ENCODE peak calls at places on chromosomes 3 and 15, in four cellular contexts. P, L, O and W are unnamed samples.

GRCh38 chr15:74983725-74984231 is 11.6 kb upstream of the SCAMP5 start:
- DNase-seq in P (no peak), L (no peak), O (no peak), W (no peak)

GRCh38 chr3:67109651-67110204 is 111.6 kb downstream of the KBTBD8 start:
- DNase-seq in P (peak), L (no peak), O (peak), W (no peak)

GRCh38 chr3:40086890-40087884 is 222.3 kb upstream of the EIF1B start:
- DNase-seq in P (no peak), L (no peak), O (peak), W (no peak)

GRCh38 chr15:50676799-50677483 is 9.7 kb downstream of the TRPM7 start:
- DNase-seq in P (peak), L (no peak), O (no peak), W (no peak)

GRCh38 chr3:107208100-107208499 is 169.1 kb upstream of the CCDC54 start:
- DNase-seq in P (no peak), L (peak), O (no peak), W (no peak)

GRCh38 chr15:77840962-77841361 is 208.2 kb upstream of the LINGO1 start:
- DNase-seq in P (no peak), L (no peak), O (no peak), W (no peak)

GRCh38 chr15:67843092-67843501 is 3.3 kb upstream of the RNU6-1 start:
- DNase-seq in P (no peak), L (no peak), O (peak), W (no peak)

GRCh38 chr3:101244212-101244575 is 76.2 kb downstream of the IMPG2 start:
- DNase-seq in P (no peak), L (no peak), O (no peak), W (no peak)

GRCh38 chr3:29427266-29428103 is 146.6 kb downstream of the RBMS3 start:
- DNase-seq in P (no peak), L (no peak), O (no peak), W (no peak)

GRCh38 chr3:142853270-142854163 is 35.4 kb downstream of the PCOLCE2 start:
- DNase-seq in P (no peak), L (no peak), O (peak), W (no peak)

GRCh38 chr3:190644766-190645165 is 130.9 kb downstream of the IL1RAP start:
- DNase-seq in P (no peak), L (no peak), O (no peak), W (no peak)

GRCh38 chr3:98564282-98565005 is 29.0 kb downstream of the CPOX start:
- DNase-seq in P (no peak), L (no peak), O (no peak), W (no peak)

GRCh38 chr3:70963412-70963811 is 620.1 kb downstream of the FOXP1 start:
- DNase-seq in P (no peak), L (no peak), O (no peak), W (no peak)

GRCh38 chr3:106862067-106862466 is 515.2 kb upstream of the CCDC54 start:
- DNase-seq in P (no peak), L (no peak), O (no peak), W (no peak)

GRCh38 chr15:38490231-38490630 is 36.3 kb downstream of the FAM98B start:
- DNase-seq in P (no peak), L (no peak), O (no peak), W (no peak)

GRCh38 chr15:31023841-31024240 is 32.4 kb upstream of the MTMR10 start:
- DNase-seq in P (no peak), L (no peak), O (no peak), W (no peak)

GRCh38 chr3:180036678-180037455 is at the start of gene PEX5L:
- DNase-seq in P (no peak), L (peak), O (peak), W (peak)

GRCh38 chr15:95284933-95285401 is 1045.5 kb upstream of the NR2F2 start:
- DNase-seq in P (no peak), L (no peak), O (no peak), W (no peak)

GRCh38 chr15:42548258-42549051 is at the start of the genes HAUS2 and LRRC57:
- DNase-seq in P (peak), L (peak), O (peak), W (peak)

GRCh38 chr3:29540544-29540943 is 259.7 kb downstream of the RBMS3 start:
- DNase-seq in P (no peak), L (no peak), O (no peak), W (no peak)

GRCh38 chr15:64905119-64905831 is 6.4 kb upstream of the ANKDD1A start:
- DNase-seq in P (peak), L (no peak), O (peak), W (peak)

GRCh38 chr3:138186803-138187295 is 252 bp upstream of the ARMC8 start:
- DNase-seq in P (peak), L (peak), O (no peak), W (peak)

GRCh38 chr3:150038830-150039229 is 68.1 kb upstream of the PFN2 start:
- DNase-seq in P (peak), L (no peak), O (peak), W (no peak)

GRCh38 chr15:86327230-86327865 is 247.7 kb downstream of the AGBL1 start:
- DNase-seq in P (no peak), L (no peak), O (no peak), W (no peak)

GRCh38 chr3:11610700-11611099 is 33.0 kb downstream of the VGLL4 start:
- DNase-seq in P (no peak), L (no peak), O (no peak), W (no peak)

GRCh38 chr3:81516042-81516441 is 245.4 kb downstream of the GBE1 start:
- DNase-seq in P (no peak), L (no peak), O (no peak), W (no peak)

GRCh38 chr15:96296264-96296663 is 34.2 kb upstream of the NR2F2 start:
- DNase-seq in P (no peak), L (no peak), O (no peak), W (no peak)

DNA sequence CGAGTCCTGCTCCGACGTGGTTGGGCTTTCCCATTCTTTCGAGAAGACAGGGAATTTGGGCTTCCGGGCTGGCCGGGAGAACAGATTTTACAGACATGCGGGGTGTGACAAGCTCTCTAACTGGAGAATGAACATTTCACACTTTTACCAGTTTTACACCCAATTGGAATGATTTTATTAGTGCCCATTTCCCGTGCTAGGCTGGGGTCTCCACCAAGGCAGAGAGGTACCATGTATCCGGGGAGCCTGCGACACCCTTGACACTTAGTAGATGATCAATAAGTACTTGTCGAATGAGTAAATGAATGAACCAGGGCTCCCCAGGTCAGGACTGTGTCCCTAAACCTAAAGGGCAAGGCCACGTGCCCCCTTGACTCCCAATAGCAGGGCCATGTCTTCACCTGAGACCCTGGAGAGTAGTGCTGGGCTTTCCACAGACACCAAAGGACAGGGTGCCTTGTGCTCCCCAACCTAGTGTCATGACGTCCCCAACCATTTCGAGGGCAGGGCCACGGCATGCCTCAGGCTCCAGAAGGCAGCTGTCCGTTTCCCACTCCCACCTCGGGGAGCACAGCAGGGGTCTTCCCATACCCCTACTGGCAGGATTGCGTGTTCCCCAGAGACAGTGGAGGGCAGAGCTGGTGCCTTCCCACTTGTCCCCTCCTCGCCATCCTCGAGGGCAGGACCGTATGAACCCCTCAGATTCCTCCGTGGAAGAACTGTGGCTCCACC is 680 bp upstream of the MYD88 start:
- DNase-seq in P (no peak), L (no peak), O (no peak), W (peak)
- TF ChIP-seq ELF4 in P (no peak), L (no peak), O (peak), W (no peak)

GRCh38 chr3:129783470-129783869 is 110.0 kb downstream of the TMCC1 start:
- DNase-seq in P (no peak), L (no peak), O (no peak), W (no peak)
- TF ChIP-seq ELF4 in P (no peak), L (no peak), O (no peak), W (no peak)

GRCh38 chr3:104677932-104678331 is 688.8 kb upstream of the ALCAM start:
- DNase-seq in P (no peak), L (no peak), O (no peak), W (no peak)

GRCh38 chr3:104669083-104669482 is 697.6 kb upstream of the ALCAM start:
- DNase-seq in P (no peak), L (no peak), O (no peak), W (no peak)

GRCh38 chr3:104673981-104674380 is 692.7 kb upstream of the ALCAM start:
- DNase-seq in P (no peak), L (no peak), O (no peak), W (no peak)
- TF ChIP-seq ELF4 in P (no peak), L (no peak), O (no peak), W (no peak)

GRCh38 chr3:157204431-157204830 is 44.5 kb upstream of the CCNL1 start:
- DNase-seq in P (no peak), L (no peak), O (no peak), W (no peak)
- TF ChIP-seq ELF4 in P (no peak), L (no peak), O (no peak), W (no peak)

GRCh38 chr3:155805802-155806618 is at the start of gene C3orf33:
- DNase-seq in P (peak), L (peak), O (peak), W (peak)
- TF ChIP-seq ELF4 in P (no peak), L (no peak), O (no peak), W (no peak)

GRCh38 chr15:48466825-48467224 is 135.6 kb downstream of the DUT start:
- DNase-seq in P (no peak), L (no peak), O (no peak), W (no peak)
- TF ChIP-seq ELF4 in P (no peak), L (no peak), O (no peak), W (no peak)

GRCh38 chr3:153348457-153349137 is 186.6 kb downstream of the RAP2B start:
- DNase-seq in P (no peak), L (no peak), O (no peak), W (no peak)
- TF ChIP-seq ELF4 in P (no peak), L (no peak), O (no peak), W (no peak)

GRCh38 chr3:126472277-126473006 is 3.2 kb downstream of the ZXDC start:
- DNase-seq in P (peak), L (peak), O (peak), W (no peak)

GRCh38 chr3:126468028-126468891 is 7.4 kb downstream of the ZXDC start:
- DNase-seq in P (no peak), L (no peak), O (no peak), W (peak)

GRCh38 chr3:126467611-126467955 is 8.1 kb downstream of the ZXDC start:
- DNase-seq in P (no peak), L (no peak), O (no peak), W (peak)

GRCh38 chr3:126466886-126467610 is 8.6 kb downstream of the ZXDC start:
- DNase-seq in P (no peak), L (no peak), O (no peak), W (peak)

DNA sequence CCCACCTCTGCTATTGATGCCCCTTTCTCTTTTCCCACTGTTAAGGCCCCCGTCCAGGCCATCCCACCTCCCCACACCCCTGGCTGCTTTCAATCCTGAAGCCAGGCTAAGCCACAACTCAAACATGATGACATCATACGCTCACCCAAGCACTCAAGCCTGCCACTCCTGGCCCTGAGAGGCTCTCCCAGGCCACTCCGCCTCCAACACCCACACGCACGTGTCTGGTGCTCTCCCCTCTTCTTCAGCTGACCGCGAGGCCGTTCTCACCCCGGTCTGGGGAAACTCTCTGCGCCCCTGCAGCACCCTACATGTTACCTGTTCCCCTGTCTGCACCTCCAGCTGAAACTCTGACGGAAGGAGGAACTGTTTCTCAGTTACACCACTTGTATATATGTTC is 6.2 kb downstream of the ZXDC start:
- DNase-seq in P (no peak), L (no peak), O (no peak), W (no peak)
- TF ChIP-seq ELF4 in P (no peak), L (no peak), O (no peak), W (no peak)

GRCh38 chr3:120090422-120090821 is 3.8 kb downstream of the GSK3B start:
- DNase-seq in P (no peak), L (no peak), O (no peak), W (no peak)

GRCh38 chr3:120093119-120093922 is 926 bp downstream of the GSK3B start:
- DNase-seq in P (no peak), L (no peak), O (no peak), W (no peak)

GRCh38 chr3:120094776-120095225 is 554 bp upstream of the GSK3B start:
- DNase-seq in P (peak), L (peak), O (peak), W (peak)

GRCh38 chr3:120093923-120094775 is at the start of gene GSK3B:
- DNase-seq in P (peak), L (peak), O (peak), W (peak)

GRCh38 chr3:120092444-120092843 is 1.8 kb downstream of the GSK3B start:
- DNase-seq in P (no peak), L (no peak), O (no peak), W (no peak)
- TF ChIP-seq ELF4 in P (no peak), L (no peak), O (no peak), W (no peak)

GRCh38 chr15:52337198-52337853 is 41.7 kb upstream of the MYO5C start:
- DNase-seq in P (no peak), L (no peak), O (peak), W (no peak)
- TF ChIP-seq ELF4 in P (no peak), L (no peak), O (no peak), W (no peak)